ENCODE peak calls at places on chromosomes 5 and 9, in four cellular contexts. C, B, U and E are unnamed samples.

GRCh38 chr9:132166599-132166998 is 4.7 kb downstream of the NTNG2 start:
- DNase-seq in B (peak), C (peak), U (no peak), E (no peak)

GRCh38 chr5:1314564-1314982 is 19.7 kb upstream of the TERT start:
- DNase-seq in U (no peak), C (no peak), B (no peak), E (no peak)

GRCh38 chr9:4803670-4804530 is 11.2 kb downstream of the RCL1 start:
- DNase-seq in U (no peak), B (no peak), C (no peak), E (no peak)

GRCh38 chr5:68839019-68839552 is 254.7 kb upstream of the SLC30A5 start:
- DNase-seq in C (no peak), B (no peak), U (no peak), E (no peak)

GRCh38 chr5:100902406-100903035 is 561 bp downstream of the ST8SIA4 start:
- DNase-seq in B (peak), U (no peak), C (peak), E (peak)

GRCh38 chr5:57383093-57383861 is 99.3 kb downstream of the ACTBL2 start:
- DNase-seq in C (peak), U (peak), B (peak), E (no peak)

GRCh38 chr9:115616666-115617239 is 498.8 kb upstream of the TNC start:
- DNase-seq in B (no peak), U (no peak), C (no peak), E (no peak)

GRCh38 chr9:92189782-92190535 is 74.7 kb upstream of the SPTLC1 start:
- DNase-seq in U (no peak), B (no peak), C (no peak), E (no peak)

GRCh38 chr5:172093965-172094364 is 87.5 kb upstream of the FBXW11 start:
- DNase-seq in B (no peak), C (no peak), U (no peak), E (no peak)

GRCh38 chr5:125337222-125337768 is 590.9 kb upstream of the ZNF608 start:
- DNase-seq in B (no peak), U (no peak), C (no peak), E (no peak)

GRCh38 chr5:443239-444151 is 519 bp downstream of the EXOC3 start:
- DNase-seq in C (peak), U (no peak), B (peak), E (no peak)

GRCh38 chr5:115977988-115978387 is 15.7 kb downstream of the LVRN start:
- DNase-seq in B (no peak), U (no peak), C (no peak), E (no peak)

GRCh38 chr5:179163236-179164155 is 103.3 kb downstream of the ZNF354C start:
- DNase-seq in U (no peak), B (no peak), C (no peak), E (no peak)

GRCh38 chr9:93682155-93682968 is 106.0 kb downstream of the PHF2 start:
- DNase-seq in C (peak), U (peak), B (peak), E (peak)

GRCh38 chr5:54455413-54456157 is at the start of gene HSPB3:
- DNase-seq in U (no peak), C (no peak), B (peak), E (no peak)

GRCh38 chr5:73189816-73190451 is 16.9 kb downstream of the TMEM174 start:
- DNase-seq in C (no peak), B (peak), U (no peak), E (no peak)

GRCh38 chr5:17189381-17190036 is 27.9 kb upstream of the BASP1 start:
- DNase-seq in C (peak), U (peak), B (peak), E (peak)

GRCh38 chr5:161094411-161094810 is 242.4 kb upstream of the ATP10B start:
- DNase-seq in B (no peak), C (no peak), U (no peak), E (no peak)

GRCh38 chr5:52948418-52949076 is 40.6 kb upstream of the ITGA2 start:
- DNase-seq in U (peak), B (peak), C (peak), E (no peak)

GRCh38 chr5:151923865-151924264 is 786 bp downstream of the GLRA1 start:
- DNase-seq in U (no peak), B (peak), C (peak), E (peak)

GRCh38 chr5:141973871-141974595 is 5.1 kb downstream of the RNF14 start:
- DNase-seq in B (no peak), C (no peak), U (no peak), E (no peak)
- TF ChIP-seq PHF8 in B (no peak), C (no peak), U (no peak), E (no peak)

GRCh38 chr5:84344788-84345187 is 39.9 kb downstream of the EDIL3 start:
- DNase-seq in C (no peak), B (no peak), U (no peak), E (no peak)

GRCh38 chr5:84343171-84343570 is 41.5 kb downstream of the EDIL3 start:
- DNase-seq in B (no peak), C (no peak), U (no peak), E (no peak)
- TF ChIP-seq PHF8 in B (no peak), C (no peak), U (no peak), E (no peak)

DNA sequence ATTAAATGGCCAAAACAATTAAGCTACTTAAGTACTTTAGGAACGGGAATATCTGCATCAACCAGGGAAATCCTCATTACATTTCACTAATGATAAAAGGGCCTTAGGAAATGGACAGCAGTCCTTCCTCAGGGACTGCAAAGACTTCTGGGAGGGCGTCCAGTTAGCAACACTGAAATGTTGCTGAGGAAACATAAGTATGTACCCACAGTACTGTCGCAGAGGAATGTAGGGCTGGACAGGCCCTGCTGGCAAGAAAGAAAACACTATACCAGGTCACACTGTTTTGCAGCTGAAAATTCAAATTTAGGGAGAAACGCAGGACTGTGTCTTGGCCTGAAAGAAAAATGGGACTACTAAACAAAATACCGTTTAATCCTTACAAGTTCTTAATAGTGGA is 1.3 kb downstream of the C5orf15 start:
- DNase-seq in B (peak), U (no peak), C (no peak), E (no peak)
- TF ChIP-seq PHF8 in B (no peak), U (no peak), C (no peak), E (no peak)

GRCh38 chr5:33997331-33997983 is 10.4 kb downstream of the AMACR start:
- DNase-seq in B (peak), U (peak), C (peak), E (no peak)

GRCh38 chr5:33992864-33993263 is 8.4 kb upstream of the SLC45A2 start:
- DNase-seq in C (no peak), U (peak), B (no peak), E (no peak)

GRCh38 chr5:33999986-34000385 is 7.9 kb downstream of the AMACR start:
- DNase-seq in C (no peak), B (no peak), U (no peak), E (no peak)

DNA sequence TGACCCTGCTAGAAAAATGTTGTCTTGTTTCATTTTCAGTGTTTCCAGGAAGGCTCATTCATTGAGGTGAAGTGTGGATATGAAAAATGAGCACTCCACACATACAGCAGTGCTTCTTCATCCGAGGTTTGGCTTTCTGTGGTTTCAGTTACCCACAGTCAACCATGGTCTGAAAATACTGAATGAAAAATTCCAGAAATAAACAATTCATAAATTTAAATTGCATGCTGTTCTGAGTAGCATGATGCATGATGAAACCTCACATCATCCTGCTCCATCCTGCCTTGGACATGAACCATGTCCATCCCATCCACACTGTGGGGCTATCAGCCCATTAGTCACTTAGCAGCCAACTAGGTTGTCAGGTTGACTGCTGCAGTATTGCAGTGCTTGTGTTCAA is 10.4 kb upstream of the SLC45A2 start:
- DNase-seq in U (no peak), B (no peak), C (no peak), E (no peak)
- TF ChIP-seq PHF8 in U (no peak), B (no peak), C (no peak), E (no peak)